ENCODE peak calls at places on chromosomes 2 and 18, in five cellular contexts. E, D, P, S and H are unnamed samples.
A peak's percentile ranks its signal among the peaks of the same experiment; 100 is the strongest.

GRCh38 chr2:240783819-240784621 is 36.0 kb downstream of the KIF1A start:
- DNase-seq in S (peak; percentile 66), E (no peak), D (no peak), P (no peak), H (no peak)

GRCh38 chr2:88481937-88482336 is 29.4 kb upstream of the FOXI3 start:
- DNase-seq in S (no peak), P (peak; percentile 51), E (no peak), D (no peak), H (no peak)

GRCh38 chr2:183224933-183225332 is 100.7 kb downstream of the NUP35 start:
- DNase-seq in P (no peak), D (no peak), E (no peak), S (no peak), H (no peak)

GRCh38 chr2:18578033-18578432 is 11.3 kb downstream of the NT5C1B start:
- DNase-seq in D (no peak), P (no peak), E (no peak), S (no peak), H (no peak)

GRCh38 chr2:227482638-227483340 is 10.8 kb downstream of the AGFG1 start:
- DNase-seq in E (no peak), D (no peak), P (no peak), S (no peak), H (no peak)

GRCh38 chr2:173090291-173090877 is 14.7 kb downstream of the MAP3K20 start:
- DNase-seq in E (no peak), P (peak; percentile 52), S (no peak), D (no peak), H (no peak)

GRCh38 chr2:66509326-66509811 is 74.4 kb downstream of the MEIS1 start:
- DNase-seq in S (no peak), P (no peak), E (no peak), D (no peak), H (no peak)

GRCh38 chr2:75002007-75002406 is 43.6 kb downstream of the POLE4 start:
- DNase-seq in P (no peak), S (no peak), D (no peak), E (no peak), H (no peak)

GRCh38 chr2:104523921-104524320 is 330.0 kb upstream of the POU3F3 start:
- DNase-seq in S (no peak), P (no peak), D (no peak), E (no peak), H (no peak)

GRCh38 chr2:67309281-67309680 is 87.9 kb upstream of the ETAA1 start:
- DNase-seq in D (no peak), P (peak; percentile 55), S (no peak), E (no peak), H (no peak)

GRCh38 chr2:74854401-74854800 is 20.5 kb downstream of the HK2 start:
- DNase-seq in P (no peak), D (no peak), E (no peak), S (no peak), H (no peak)

GRCh38 chr18:79200546-79201268 is 131.5 kb downstream of the ATP9B start:
- DNase-seq in D (peak; percentile 54), P (no peak), E (peak; percentile 8), S (no peak), H (no peak)

GRCh38 chr2:163906410-163906809 is 170.6 kb upstream of the FIGN start:
- DNase-seq in D (no peak), E (no peak), S (no peak), P (no peak), H (no peak)

GRCh38 chr18:44896817-44897216 is 216.1 kb downstream of the SETBP1 start:
- DNase-seq in P (no peak), D (no peak), E (no peak), S (no peak), H (no peak)

GRCh38 chr2:172148246-172148645 is 45.5 kb upstream of the DLX2 start:
- DNase-seq in D (no peak), E (no peak), P (no peak), S (no peak), H (no peak)

GRCh38 chr2:41414486-41415230 is 633.2 kb upstream of the PKDCC start:
- DNase-seq in E (no peak), P (peak; percentile 46), D (no peak), S (no peak), H (no peak)

GRCh38 chr2:189350515-189351209 is 90.6 kb upstream of the WDR75 start:
- DNase-seq in D (no peak), S (no peak), E (no peak), P (no peak), H (no peak)

DNA sequence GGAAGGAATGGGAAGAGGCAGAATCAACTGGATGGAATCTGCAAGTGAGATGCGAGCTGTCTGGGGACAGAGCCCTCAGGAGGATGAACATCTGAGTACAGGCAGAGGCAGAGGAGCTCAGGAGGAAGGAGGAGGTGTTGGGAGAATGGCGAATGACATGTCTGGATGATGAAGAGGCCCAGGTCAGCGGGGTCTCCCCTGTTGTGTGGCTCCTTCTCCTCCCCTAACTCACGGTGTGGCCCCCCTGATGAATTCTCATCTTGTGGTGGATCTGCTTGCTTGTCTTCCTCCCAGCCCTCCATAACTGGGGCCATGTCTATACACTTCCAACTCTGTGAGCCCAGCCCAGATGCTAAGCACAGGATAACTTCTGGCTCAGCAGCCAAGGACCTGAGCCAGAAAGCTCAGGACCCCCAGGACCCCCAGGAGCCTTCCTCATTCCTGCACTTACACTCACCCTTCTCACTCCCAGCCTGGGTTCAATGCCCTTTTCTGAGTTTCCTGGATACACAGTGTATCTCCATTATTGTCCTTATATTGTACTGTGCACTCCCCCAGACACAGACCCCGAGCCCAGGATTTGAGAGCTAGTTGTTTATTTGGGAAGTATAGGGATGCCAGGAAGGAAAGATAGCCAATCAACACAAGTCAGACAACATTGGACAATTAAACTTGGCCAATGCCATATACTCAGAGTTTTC is 678.6 kb upstream of the HS6ST1 start:
- DNase-seq in P (no peak), S (no peak), E (no peak), D (no peak), H (no peak)
- TF ChIP-seq CTCF in P (no peak), S (no peak), E (no peak), D (no peak), H (no peak)

DNA sequence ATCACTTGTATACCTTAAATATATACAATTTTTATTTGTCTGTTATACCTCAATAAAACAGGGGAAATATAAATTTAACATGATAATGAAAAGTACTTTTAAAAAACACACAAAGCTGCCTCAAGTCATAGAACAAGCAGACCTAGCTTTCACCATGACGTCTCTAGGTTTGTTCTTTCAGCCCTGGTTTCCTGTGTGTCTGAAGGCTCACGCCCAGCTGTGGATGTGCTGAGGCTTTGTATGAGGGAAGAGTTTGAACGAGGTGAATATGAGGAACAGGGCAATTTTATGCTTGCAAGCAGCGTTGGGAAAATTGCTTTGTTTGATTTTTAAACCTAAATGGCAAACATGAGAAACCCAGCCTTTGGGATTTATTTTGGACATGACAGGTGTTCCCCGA is 15.3 kb downstream of the SH3RF3 start:
- DNase-seq in S (no peak), D (no peak), E (no peak), P (no peak), H (no peak)
- H3K27ac ChIP-seq in S (no peak overlapping the region), D (no peak overlapping the region), E (no peak overlapping the region), P (no peak overlapping the region), H (no peak overlapping the region)

GRCh38 chr18:14920976-14921375 is 173.0 kb downstream of the ANKRD30B start:
- DNase-seq in E (no peak), D (no peak), P (no peak), S (no peak), H (no peak)
- H3K9me3 ChIP-seq in E (peaks cover 14% of the 10 kb centered on the region), D (peaks cover 6% of the 10 kb centered on the region), P (no peaks in the 10 kb centered on the region), S (no peaks in the 10 kb centered on the region), H (no peaks in the 10 kb centered on the region)

DNA sequence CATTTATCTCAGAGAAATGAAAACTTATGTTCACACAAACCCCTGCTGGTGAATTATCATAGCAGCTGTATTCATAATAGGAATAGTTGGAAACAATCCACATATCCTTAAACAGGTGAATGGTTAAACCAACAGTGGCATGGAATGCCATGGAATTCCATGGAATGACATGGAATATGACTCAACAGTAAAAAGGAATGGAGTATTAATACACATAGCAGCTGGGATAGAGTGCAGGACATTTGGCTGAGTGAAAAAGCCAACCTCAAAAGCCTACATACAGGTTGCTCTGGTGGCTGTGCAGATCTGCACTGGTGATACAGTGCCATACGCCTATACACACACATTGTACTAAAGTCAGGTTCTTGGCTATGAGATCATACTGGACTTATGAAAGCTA is 69.5 kb downstream of the FAM168B start:
- DNase-seq in P (no peak), E (no peak), S (no peak), D (no peak), H (no peak)
- TF ChIP-seq CTCF in P (no peak), E (no peak), S (no peak), D (no peak), H (no peak)

DNA sequence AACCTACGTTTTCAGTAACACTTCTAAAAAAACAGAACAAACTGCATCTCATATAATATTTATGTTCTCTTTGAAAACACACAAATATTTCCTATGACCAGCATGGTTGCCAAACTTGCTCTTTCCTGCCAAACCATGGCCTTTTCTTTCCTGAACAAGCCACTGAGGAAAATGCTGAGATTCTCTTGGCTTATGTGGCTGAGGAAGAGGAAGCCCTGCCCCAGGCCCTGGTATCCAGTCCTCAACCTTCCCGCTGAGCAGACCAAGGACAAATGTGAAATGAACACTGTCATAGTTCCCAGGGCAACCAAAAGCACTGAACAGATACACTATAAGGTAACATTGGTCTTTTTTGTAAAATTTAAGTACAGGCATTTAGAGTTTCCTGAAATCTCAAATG is 35.9 kb upstream of the NARS1 start:
- DNase-seq in D (no peak), P (no peak), S (no peak), E (no peak), H (no peak)
- H3K27ac ChIP-seq in D (no peak overlapping the region), P (no peak overlapping the region), S (no peak overlapping the region), E (no peak overlapping the region), H (no peak overlapping the region)